ENCODE peak calls at places on chromosome 1, in eight cellular contexts. One of them, this sample, is unnamed.

GRCh38 chr1:211259596-211260126 is 495 bp downstream of the RCOR3 start:
- DNase-seq in A172: no peak
- DNase-seq in endothelial cell: no peak
- DNase-seq in neural crest cell: no peak
- DNase-seq in naive thymus-derived CD8-positive, alpha-beta T cell: peak; percentile 61
- DNase-seq in ovary: peak; percentile 67
- DNase-seq in mucosa of descending colon: peak; percentile 59
- DNase-seq in cardiac muscle cell: no peak
- DNase-seq in this sample: peak; percentile 67

GRCh38 chr1:235278915-235279292 is 49.1 kb downstream of the ARID4B start:
- DNase-seq in A172: no peak
- DNase-seq in endothelial cell: no peak
- DNase-seq in neural crest cell: no peak
- DNase-seq in naive thymus-derived CD8-positive, alpha-beta T cell: no peak
- DNase-seq in ovary: no peak
- DNase-seq in mucosa of descending colon: no peak
- DNase-seq in cardiac muscle cell: no peak
- DNase-seq in this sample: no peak

GRCh38 chr1:184900507-184900906 is 73.8 kb downstream of the NIBAN1 start:
- DNase-seq in A172: no peak
- DNase-seq in endothelial cell: no peak
- DNase-seq in neural crest cell: no peak
- DNase-seq in naive thymus-derived CD8-positive, alpha-beta T cell: no peak
- DNase-seq in ovary: no peak
- DNase-seq in mucosa of descending colon: no peak
- DNase-seq in cardiac muscle cell: no peak
- DNase-seq in this sample: no peak

GRCh38 chr1:39453603-39454002 is 37.8 kb upstream of the BMP8A start:
- DNase-seq in A172: peak; percentile 22
- DNase-seq in endothelial cell: no peak
- DNase-seq in neural crest cell: no peak
- DNase-seq in naive thymus-derived CD8-positive, alpha-beta T cell: no peak
- DNase-seq in ovary: peak; percentile 76
- DNase-seq in mucosa of descending colon: peak; percentile 40
- DNase-seq in cardiac muscle cell: no peak
- DNase-seq in this sample: no peak

GRCh38 chr1:73674945-73675561 is 522.9 kb downstream of the LRRIQ3 start:
- DNase-seq in A172: peak; percentile 1
- DNase-seq in endothelial cell: no peak
- DNase-seq in neural crest cell: no peak
- DNase-seq in naive thymus-derived CD8-positive, alpha-beta T cell: no peak
- DNase-seq in ovary: no peak
- DNase-seq in mucosa of descending colon: no peak
- DNase-seq in cardiac muscle cell: peak; percentile 30
- DNase-seq in this sample: no peak

GRCh38 chr1:6724517-6725141 is 23.0 kb upstream of the DNAJC11 start:
- DNase-seq in A172: peak; percentile 66
- DNase-seq in endothelial cell: no peak
- DNase-seq in neural crest cell: no peak
- DNase-seq in naive thymus-derived CD8-positive, alpha-beta T cell: no peak
- DNase-seq in ovary: no peak
- DNase-seq in mucosa of descending colon: no peak
- DNase-seq in cardiac muscle cell: no peak
- DNase-seq in this sample: no peak

GRCh38 chr1:160081261-160081936 is at the start of gene KCNJ9:
- DNase-seq in A172: no peak
- DNase-seq in endothelial cell: no peak
- DNase-seq in neural crest cell: no peak
- DNase-seq in naive thymus-derived CD8-positive, alpha-beta T cell: no peak
- DNase-seq in ovary: no peak
- DNase-seq in mucosa of descending colon: no peak
- DNase-seq in cardiac muscle cell: no peak
- DNase-seq in this sample: no peak

GRCh38 chr1:96927125-96927524 is 205.5 kb downstream of the PTBP2 start:
- DNase-seq in A172: no peak
- DNase-seq in endothelial cell: no peak
- DNase-seq in neural crest cell: no peak
- DNase-seq in naive thymus-derived CD8-positive, alpha-beta T cell: no peak
- DNase-seq in ovary: no peak
- DNase-seq in mucosa of descending colon: no peak
- DNase-seq in cardiac muscle cell: no peak
- DNase-seq in this sample: peak; percentile 60

GRCh38 chr1:162711066-162711465 is 78.8 kb downstream of the DDR2 start:
- DNase-seq in A172: no peak
- DNase-seq in endothelial cell: no peak
- DNase-seq in neural crest cell: no peak
- DNase-seq in naive thymus-derived CD8-positive, alpha-beta T cell: no peak
- DNase-seq in ovary: no peak
- DNase-seq in mucosa of descending colon: no peak
- DNase-seq in cardiac muscle cell: no peak
- DNase-seq in this sample: no peak

GRCh38 chr1:88200545-88200944 is 483.5 kb upstream of the PKN2 start:
- DNase-seq in A172: no peak
- DNase-seq in endothelial cell: no peak
- DNase-seq in neural crest cell: no peak
- DNase-seq in naive thymus-derived CD8-positive, alpha-beta T cell: no peak
- DNase-seq in ovary: no peak
- DNase-seq in mucosa of descending colon: no peak
- DNase-seq in cardiac muscle cell: no peak
- DNase-seq in this sample: no peak

GRCh38 chr1:235468970-235469369 is 35.3 kb downstream of the B3GALNT2 start:
- DNase-seq in A172: peak; percentile 84
- DNase-seq in endothelial cell: no peak
- DNase-seq in neural crest cell: no peak
- DNase-seq in naive thymus-derived CD8-positive, alpha-beta T cell: no peak
- DNase-seq in ovary: no peak
- DNase-seq in mucosa of descending colon: no peak
- DNase-seq in cardiac muscle cell: no peak
- DNase-seq in this sample: no peak

GRCh38 chr1:10380594-10381275 is 18.1 kb upstream of the PGD start:
- DNase-seq in A172: peak; percentile 38
- DNase-seq in endothelial cell: no peak
- DNase-seq in neural crest cell: no peak
- DNase-seq in naive thymus-derived CD8-positive, alpha-beta T cell: no peak
- DNase-seq in ovary: no peak
- DNase-seq in mucosa of descending colon: no peak
- DNase-seq in cardiac muscle cell: no peak
- DNase-seq in this sample: no peak

GRCh38 chr1:29120367-29120766 is 3.3 kb downstream of the TMEM200B start:
- DNase-seq in A172: no peak
- DNase-seq in endothelial cell: no peak
- DNase-seq in neural crest cell: no peak
- DNase-seq in naive thymus-derived CD8-positive, alpha-beta T cell: no peak
- DNase-seq in ovary: no peak
- DNase-seq in mucosa of descending colon: no peak
- DNase-seq in cardiac muscle cell: no peak
- DNase-seq in this sample: no peak

GRCh38 chr1:59674605-59675004 is 140.1 kb upstream of the HOOK1 start:
- DNase-seq in A172: no peak
- DNase-seq in endothelial cell: no peak
- DNase-seq in neural crest cell: no peak
- DNase-seq in naive thymus-derived CD8-positive, alpha-beta T cell: no peak
- DNase-seq in ovary: no peak
- DNase-seq in mucosa of descending colon: no peak
- DNase-seq in cardiac muscle cell: no peak
- DNase-seq in this sample: no peak

GRCh38 chr1:118266436-118266835 is 81.4 kb upstream of the SPAG17 start:
- DNase-seq in A172: peak; percentile 8
- DNase-seq in endothelial cell: no peak
- DNase-seq in neural crest cell: no peak
- DNase-seq in naive thymus-derived CD8-positive, alpha-beta T cell: no peak
- DNase-seq in ovary: no peak
- DNase-seq in mucosa of descending colon: no peak
- DNase-seq in cardiac muscle cell: no peak
- DNase-seq in this sample: no peak

GRCh38 chr1:207797229-207797973 is 45.5 kb downstream of the CD46 start:
- DNase-seq in A172: peak; percentile 94
- DNase-seq in endothelial cell: peak; percentile 76
- DNase-seq in neural crest cell: peak; percentile 72
- DNase-seq in naive thymus-derived CD8-positive, alpha-beta T cell: peak; percentile 65
- DNase-seq in ovary: peak; percentile 83
- DNase-seq in mucosa of descending colon: peak; percentile 95
- DNase-seq in cardiac muscle cell: peak; percentile 75
- DNase-seq in this sample: peak; percentile 86

GRCh38 chr1:28160677-28161328 is 15.7 kb downstream of the PTAFR start:
- DNase-seq in A172: no peak
- DNase-seq in endothelial cell: no peak
- DNase-seq in neural crest cell: no peak
- DNase-seq in naive thymus-derived CD8-positive, alpha-beta T cell: no peak
- DNase-seq in ovary: no peak
- DNase-seq in mucosa of descending colon: peak; percentile 31
- DNase-seq in cardiac muscle cell: no peak
- DNase-seq in this sample: no peak

GRCh38 chr1:216778763-216779162 is 55.5 kb upstream of the ESRRG start:
- DNase-seq in A172: no peak
- DNase-seq in endothelial cell: no peak
- DNase-seq in neural crest cell: no peak
- DNase-seq in naive thymus-derived CD8-positive, alpha-beta T cell: no peak
- DNase-seq in ovary: no peak
- DNase-seq in mucosa of descending colon: no peak
- DNase-seq in cardiac muscle cell: no peak
- DNase-seq in this sample: no peak

GRCh38 chr1:92965003-92965402 is 3.7 kb upstream of the DIPK1A start:
- DNase-seq in A172: no peak
- DNase-seq in endothelial cell: no peak
- DNase-seq in neural crest cell: no peak
- DNase-seq in naive thymus-derived CD8-positive, alpha-beta T cell: peak; percentile 58
- DNase-seq in ovary: no peak
- DNase-seq in mucosa of descending colon: no peak
- DNase-seq in cardiac muscle cell: no peak
- DNase-seq in this sample: peak; percentile 78

GRCh38 chr1:243628476-243628907 is 221.6 kb downstream of the AKT3 start:
- DNase-seq in A172: no peak
- DNase-seq in endothelial cell: no peak
- DNase-seq in neural crest cell: no peak
- DNase-seq in naive thymus-derived CD8-positive, alpha-beta T cell: no peak
- DNase-seq in ovary: no peak
- DNase-seq in mucosa of descending colon: no peak
- DNase-seq in cardiac muscle cell: no peak
- DNase-seq in this sample: no peak

GRCh38 chr1:8115031-8115768 is 89.1 kb upstream of the ERRFI1 start:
- DNase-seq in A172: no peak
- DNase-seq in endothelial cell: no peak
- DNase-seq in neural crest cell: no peak
- DNase-seq in naive thymus-derived CD8-positive, alpha-beta T cell: no peak
- DNase-seq in ovary: no peak
- DNase-seq in mucosa of descending colon: no peak
- DNase-seq in cardiac muscle cell: no peak
- DNase-seq in this sample: no peak

GRCh38 chr1:66916320-66916719 is 8.3 kb downstream of the DNAI4 start:
- DNase-seq in A172: no peak
- DNase-seq in endothelial cell: no peak
- DNase-seq in neural crest cell: no peak
- DNase-seq in naive thymus-derived CD8-positive, alpha-beta T cell: no peak
- DNase-seq in ovary: no peak
- DNase-seq in mucosa of descending colon: no peak
- DNase-seq in cardiac muscle cell: no peak
- DNase-seq in this sample: no peak

GRCh38 chr1:174297351-174297750 is 138.0 kb downstream of the RABGAP1L start:
- DNase-seq in A172: no peak
- DNase-seq in endothelial cell: no peak
- DNase-seq in neural crest cell: no peak
- DNase-seq in naive thymus-derived CD8-positive, alpha-beta T cell: no peak
- DNase-seq in ovary: no peak
- DNase-seq in mucosa of descending colon: no peak
- DNase-seq in cardiac muscle cell: no peak
- DNase-seq in this sample: no peak

GRCh38 chr1:158310623-158311022 is 20.7 kb downstream of the CD1B start:
- DNase-seq in A172: no peak
- DNase-seq in endothelial cell: no peak
- DNase-seq in neural crest cell: no peak
- DNase-seq in naive thymus-derived CD8-positive, alpha-beta T cell: no peak
- DNase-seq in ovary: no peak
- DNase-seq in mucosa of descending colon: no peak
- DNase-seq in cardiac muscle cell: no peak
- DNase-seq in this sample: no peak

GRCh38 chr1:8816831-8817412 is 518 bp downstream of the RERE start:
- DNase-seq in A172: no peak
- DNase-seq in endothelial cell: peak; percentile 26
- DNase-seq in neural crest cell: peak; percentile 20
- DNase-seq in naive thymus-derived CD8-positive, alpha-beta T cell: no peak
- DNase-seq in ovary: peak; percentile 58
- DNase-seq in mucosa of descending colon: peak; percentile 50
- DNase-seq in cardiac muscle cell: peak; percentile 11
- DNase-seq in this sample: peak; percentile 28

GRCh38 chr1:161200421-161200991 is 1.7 kb upstream of the ADAMTS4 start:
- DNase-seq in A172: no peak
- DNase-seq in endothelial cell: no peak
- DNase-seq in neural crest cell: no peak
- DNase-seq in naive thymus-derived CD8-positive, alpha-beta T cell: no peak
- DNase-seq in ovary: peak; percentile 60
- DNase-seq in mucosa of descending colon: no peak
- DNase-seq in cardiac muscle cell: no peak
- DNase-seq in this sample: peak; percentile 46

GRCh38 chr1:187001198-187001904 is 172.6 kb downstream of the PLA2G4A start:
- DNase-seq in A172: peak; percentile 48
- DNase-seq in endothelial cell: no peak
- DNase-seq in neural crest cell: no peak
- DNase-seq in naive thymus-derived CD8-positive, alpha-beta T cell: no peak
- DNase-seq in ovary: no peak
- DNase-seq in mucosa of descending colon: no peak
- DNase-seq in cardiac muscle cell: no peak
- DNase-seq in this sample: no peak

GRCh38 chr1:55932402-55932801 is 647.0 kb downstream of the PLPP3 start:
- DNase-seq in A172: no peak
- DNase-seq in endothelial cell: no peak
- DNase-seq in neural crest cell: no peak
- DNase-seq in naive thymus-derived CD8-positive, alpha-beta T cell: no peak
- DNase-seq in ovary: no peak
- DNase-seq in mucosa of descending colon: no peak
- DNase-seq in cardiac muscle cell: no peak
- DNase-seq in this sample: no peak

GRCh38 chr1:194361374-194362131 is 1175.1 kb upstream of the B3GALT2 start:
- DNase-seq in A172: no peak
- DNase-seq in endothelial cell: no peak
- DNase-seq in neural crest cell: no peak
- DNase-seq in naive thymus-derived CD8-positive, alpha-beta T cell: no peak
- DNase-seq in ovary: no peak
- DNase-seq in mucosa of descending colon: no peak
- DNase-seq in cardiac muscle cell: peak; percentile 40
- DNase-seq in this sample: no peak

GRCh38 chr1:213953816-213954215 is 34.0 kb upstream of the PROX1 start:
- DNase-seq in A172: no peak
- DNase-seq in endothelial cell: no peak
- DNase-seq in neural crest cell: no peak
- DNase-seq in naive thymus-derived CD8-positive, alpha-beta T cell: no peak
- DNase-seq in ovary: no peak
- DNase-seq in mucosa of descending colon: no peak
- DNase-seq in cardiac muscle cell: no peak
- DNase-seq in this sample: no peak

GRCh38 chr1:198121058-198121829 is 35.6 kb upstream of the NEK7 start:
- DNase-seq in A172: peak; percentile 89
- DNase-seq in endothelial cell: no peak
- DNase-seq in neural crest cell: no peak
- DNase-seq in naive thymus-derived CD8-positive, alpha-beta T cell: no peak
- DNase-seq in ovary: no peak
- DNase-seq in mucosa of descending colon: no peak
- DNase-seq in cardiac muscle cell: no peak
- DNase-seq in this sample: no peak

GRCh38 chr1:89407355-89407754 is 43.5 kb downstream of the GBP6 start:
- DNase-seq in A172: no peak
- DNase-seq in endothelial cell: no peak
- DNase-seq in neural crest cell: no peak
- DNase-seq in naive thymus-derived CD8-positive, alpha-beta T cell: no peak
- DNase-seq in ovary: no peak
- DNase-seq in mucosa of descending colon: no peak
- DNase-seq in cardiac muscle cell: no peak
- DNase-seq in this sample: no peak

GRCh38 chr1:218361298-218362065 is 16.3 kb downstream of the TGFB2 start:
- DNase-seq in A172: peak; percentile 64
- DNase-seq in endothelial cell: peak; percentile 15
- DNase-seq in neural crest cell: no peak
- DNase-seq in naive thymus-derived CD8-positive, alpha-beta T cell: no peak
- DNase-seq in ovary: no peak
- DNase-seq in mucosa of descending colon: no peak
- DNase-seq in cardiac muscle cell: peak; percentile 57
- DNase-seq in this sample: no peak

GRCh38 chr1:159839135-159839849 is 12.6 kb downstream of the SLAMF8 start:
- DNase-seq in A172: no peak
- DNase-seq in endothelial cell: no peak
- DNase-seq in neural crest cell: no peak
- DNase-seq in naive thymus-derived CD8-positive, alpha-beta T cell: no peak
- DNase-seq in ovary: no peak
- DNase-seq in mucosa of descending colon: no peak
- DNase-seq in cardiac muscle cell: no peak
- DNase-seq in this sample: no peak

This sample was measured in activated CD8-positive, alpha-beta T cell treated with anti-CD3 and anti-CD28 coated beads, Interleukin-2, amount 10 ng/mL, durations not matched to agents 7 days and 5 days.